ENCODE peak calls at places on chromosomes 13 and 19, in nine cellular contexts. One of them, this sample, is unnamed.

GRCh38 chr19:54096642-54097106 is 3.9 kb downstream of the OSCAR start:
- DNase-seq in tibial nerve: no peak
- DNase-seq in uterus: no peak
- DNase-seq in psoas muscle: no peak
- DNase-seq in mesendoderm: peak; percentile 74
- DNase-seq in H9: peak; percentile 65
- DNase-seq in IMR-90: peak; percentile 17
- DNase-seq in stomach: no peak
- DNase-seq in body of pancreas: no peak
- DNase-seq in this sample: no peak

GRCh38 chr19:6738726-6739389 is 622 bp upstream of the TRIP10 start:
- DNase-seq in tibial nerve: no peak
- DNase-seq in uterus: peak; percentile 64
- DNase-seq in psoas muscle: peak; percentile 65
- DNase-seq in mesendoderm: peak; percentile 98
- DNase-seq in H9: no peak
- DNase-seq in IMR-90: peak; percentile 8
- DNase-seq in stomach: peak; percentile 32
- DNase-seq in body of pancreas: peak; percentile 63
- DNase-seq in this sample: peak; percentile 74

GRCh38 chr19:51799311-51799997 is 4.5 kb downstream of the FPR3 start:
- DNase-seq in tibial nerve: peak; percentile 37
- DNase-seq in uterus: peak; percentile 78
- DNase-seq in psoas muscle: peak; percentile 73
- DNase-seq in mesendoderm: no peak
- DNase-seq in H9: no peak
- DNase-seq in IMR-90: peak; percentile 94
- DNase-seq in stomach: peak; percentile 39
- DNase-seq in body of pancreas: peak; percentile 29
- DNase-seq in this sample: peak; percentile 96

GRCh38 chr13:31927219-31927653 is 104.3 kb upstream of the FRY start:
- DNase-seq in tibial nerve: no peak
- DNase-seq in uterus: no peak
- DNase-seq in psoas muscle: no peak
- DNase-seq in mesendoderm: peak; percentile 34
- DNase-seq in H9: no peak
- DNase-seq in IMR-90: no peak
- DNase-seq in stomach: peak; percentile 40
- DNase-seq in body of pancreas: peak; percentile 40
- DNase-seq in this sample: no peak

GRCh38 chr19:28878862-28879566 is 333.9 kb downstream of the UQCRFS1 start:
- DNase-seq in tibial nerve: peak; percentile 33
- DNase-seq in uterus: peak; percentile 61
- DNase-seq in psoas muscle: peak; percentile 52
- DNase-seq in mesendoderm: peak; percentile 76
- DNase-seq in H9: peak; percentile 70
- DNase-seq in IMR-90: peak; percentile 71
- DNase-seq in stomach: peak; percentile 77
- DNase-seq in body of pancreas: peak; percentile 78
- DNase-seq in this sample: peak; percentile 83

GRCh38 chr13:50401721-50402510 is 386.7 kb downstream of the KCNRG start:
- DNase-seq in tibial nerve: no peak
- DNase-seq in uterus: no peak
- DNase-seq in psoas muscle: no peak
- DNase-seq in mesendoderm: no peak
- DNase-seq in H9: no peak
- DNase-seq in IMR-90: peak; percentile 76
- DNase-seq in stomach: no peak
- DNase-seq in body of pancreas: no peak
- DNase-seq in this sample: no peak

GRCh38 chr13:86601351-86601750 is 802.1 kb upstream of the SLITRK6 start:
- DNase-seq in tibial nerve: no peak
- DNase-seq in uterus: no peak
- DNase-seq in psoas muscle: no peak
- DNase-seq in mesendoderm: no peak
- DNase-seq in H9: no peak
- DNase-seq in IMR-90: peak; percentile 20
- DNase-seq in stomach: no peak
- DNase-seq in body of pancreas: no peak
- DNase-seq in this sample: no peak

GRCh38 chr13:71879129-71879535 is 12.1 kb upstream of the DACH1 start:
- DNase-seq in tibial nerve: no peak
- DNase-seq in uterus: no peak
- DNase-seq in psoas muscle: no peak
- DNase-seq in mesendoderm: peak; percentile 71
- DNase-seq in H9: peak; percentile 36
- DNase-seq in IMR-90: peak; percentile 27
- DNase-seq in stomach: no peak
- DNase-seq in body of pancreas: no peak
- DNase-seq in this sample: no peak

GRCh38 chr19:1115646-1116420 is 12.0 kb downstream of the GPX4 start:
- DNase-seq in tibial nerve: no peak
- DNase-seq in uterus: no peak
- DNase-seq in psoas muscle: no peak
- DNase-seq in mesendoderm: no peak
- DNase-seq in H9: no peak
- DNase-seq in IMR-90: no peak
- DNase-seq in stomach: no peak
- DNase-seq in body of pancreas: no peak
- DNase-seq in this sample: no peak

GRCh38 chr13:77031869-77032268 is 4.9 kb upstream of the FBXL3 start:
- DNase-seq in tibial nerve: no peak
- DNase-seq in uterus: no peak
- DNase-seq in psoas muscle: no peak
- DNase-seq in mesendoderm: no peak
- DNase-seq in H9: no peak
- DNase-seq in IMR-90: no peak
- DNase-seq in stomach: no peak
- DNase-seq in body of pancreas: no peak
- DNase-seq in this sample: no peak

GRCh38 chr19:49975051-49975450 is 14.1 kb upstream of the SIGLEC11 start:
- DNase-seq in tibial nerve: no peak
- DNase-seq in uterus: no peak
- DNase-seq in psoas muscle: no peak
- DNase-seq in mesendoderm: no peak
- DNase-seq in H9: no peak
- DNase-seq in IMR-90: no peak
- DNase-seq in stomach: no peak
- DNase-seq in body of pancreas: no peak
- DNase-seq in this sample: no peak

GRCh38 chr13:41457589-41458186 is 338 bp downstream of the RGCC start:
- DNase-seq in tibial nerve: no peak
- DNase-seq in uterus: no peak
- DNase-seq in psoas muscle: peak; percentile 27
- DNase-seq in mesendoderm: peak; percentile 22
- DNase-seq in H9: no peak
- DNase-seq in IMR-90: no peak
- DNase-seq in stomach: no peak
- DNase-seq in body of pancreas: no peak
- DNase-seq in this sample: no peak

GRCh38 chr19:8302734-8303133 is 5.4 kb downstream of the CD320 start:
- DNase-seq in tibial nerve: peak; percentile 9
- DNase-seq in uterus: no peak
- DNase-seq in psoas muscle: no peak
- DNase-seq in mesendoderm: no peak
- DNase-seq in H9: no peak
- DNase-seq in IMR-90: no peak
- DNase-seq in stomach: peak; percentile 15
- DNase-seq in body of pancreas: no peak
- DNase-seq in this sample: peak; percentile 48

GRCh38 chr19:3426433-3426832 is 53.9 kb downstream of the SMIM24 start:
- DNase-seq in tibial nerve: no peak
- DNase-seq in uterus: no peak
- DNase-seq in psoas muscle: no peak
- DNase-seq in mesendoderm: no peak
- DNase-seq in H9: no peak
- DNase-seq in IMR-90: no peak
- DNase-seq in stomach: no peak
- DNase-seq in body of pancreas: no peak
- DNase-seq in this sample: no peak

GRCh38 chr19:38901683-38902082 is 1.9 kb downstream of the NFKBIB start:
- DNase-seq in tibial nerve: no peak
- DNase-seq in uterus: no peak
- DNase-seq in psoas muscle: no peak
- DNase-seq in mesendoderm: no peak
- DNase-seq in H9: no peak
- DNase-seq in IMR-90: no peak
- DNase-seq in stomach: no peak
- DNase-seq in body of pancreas: no peak
- DNase-seq in this sample: no peak

GRCh38 chr13:80342541-80343371 is 1.8 kb upstream of the SPRY2 start:
- DNase-seq in tibial nerve: peak; percentile 77
- DNase-seq in uterus: peak; percentile 71
- DNase-seq in psoas muscle: peak; percentile 89
- DNase-seq in mesendoderm: peak; percentile 87
- DNase-seq in H9: peak; percentile 86
- DNase-seq in IMR-90: peak; percentile 66
- DNase-seq in stomach: peak; percentile 89
- DNase-seq in body of pancreas: peak; percentile 89
- DNase-seq in this sample: peak; percentile 86

GRCh38 chr19:50000038-50000890 is 24.9 kb downstream of the VRK3 start:
- DNase-seq in tibial nerve: no peak
- DNase-seq in uterus: no peak
- DNase-seq in psoas muscle: no peak
- DNase-seq in mesendoderm: no peak
- DNase-seq in H9: no peak
- DNase-seq in IMR-90: no peak
- DNase-seq in stomach: no peak
- DNase-seq in body of pancreas: no peak
- DNase-seq in this sample: no peak

GRCh38 chr19:9487016-9487415 is 11.4 kb downstream of the ZNF560 start:
- DNase-seq in tibial nerve: no peak
- DNase-seq in uterus: no peak
- DNase-seq in psoas muscle: no peak
- DNase-seq in mesendoderm: no peak
- DNase-seq in H9: no peak
- DNase-seq in IMR-90: no peak
- DNase-seq in stomach: no peak
- DNase-seq in body of pancreas: no peak
- DNase-seq in this sample: no peak

GRCh38 chr13:30074955-30075614 is 224.7 kb upstream of the UBL3 start:
- DNase-seq in tibial nerve: no peak
- DNase-seq in uterus: no peak
- DNase-seq in psoas muscle: no peak
- DNase-seq in mesendoderm: no peak
- DNase-seq in H9: no peak
- DNase-seq in IMR-90: no peak
- DNase-seq in stomach: no peak
- DNase-seq in body of pancreas: no peak
- DNase-seq in this sample: no peak
- H3K4me1 ChIP-seq in tibial nerve: no peaks in the 10 kb centered on the region
- H3K4me1 ChIP-seq in uterus: no peaks in the 10 kb centered on the region
- H3K4me1 ChIP-seq in psoas muscle: no peaks in the 10 kb centered on the region
- H3K4me1 ChIP-seq in mesendoderm: peaks cover 6% of the 10 kb centered on the region
- H3K4me1 ChIP-seq in H9: peaks cover 7% of the 10 kb centered on the region
- H3K4me1 ChIP-seq in IMR-90: no peaks in the 10 kb centered on the region
- H3K4me1 ChIP-seq in stomach: peaks cover under 1% of the 10 kb centered on the region
- H3K4me1 ChIP-seq in body of pancreas: peaks cover 20% of the 10 kb centered on the region
- H3K4me1 ChIP-seq in this sample: no peaks in the 10 kb centered on the region

GRCh38 chr13:75363371-75363770 is 118.6 kb downstream of the TBC1D4 start:
- DNase-seq in tibial nerve: no peak
- DNase-seq in uterus: no peak
- DNase-seq in psoas muscle: no peak
- DNase-seq in mesendoderm: no peak
- DNase-seq in H9: no peak
- DNase-seq in IMR-90: no peak
- DNase-seq in stomach: no peak
- DNase-seq in body of pancreas: no peak
- DNase-seq in this sample: no peak
- H3K4me1 ChIP-seq in tibial nerve: no peaks in the 10 kb centered on the region
- H3K4me1 ChIP-seq in uterus: no peaks in the 10 kb centered on the region
- H3K4me1 ChIP-seq in psoas muscle: peaks cover 62% of the 10 kb centered on the region
- H3K4me1 ChIP-seq in mesendoderm: peaks cover 2% of the 10 kb centered on the region
- H3K4me1 ChIP-seq in H9: no peaks in the 10 kb centered on the region
- H3K4me1 ChIP-seq in IMR-90: peaks cover 11% of the 10 kb centered on the region
- H3K4me1 ChIP-seq in stomach: peaks cover 9% of the 10 kb centered on the region
- H3K4me1 ChIP-seq in body of pancreas: peaks cover 16% of the 10 kb centered on the region
- H3K4me1 ChIP-seq in this sample: peaks cover 26% of the 10 kb centered on the region

DNA sequence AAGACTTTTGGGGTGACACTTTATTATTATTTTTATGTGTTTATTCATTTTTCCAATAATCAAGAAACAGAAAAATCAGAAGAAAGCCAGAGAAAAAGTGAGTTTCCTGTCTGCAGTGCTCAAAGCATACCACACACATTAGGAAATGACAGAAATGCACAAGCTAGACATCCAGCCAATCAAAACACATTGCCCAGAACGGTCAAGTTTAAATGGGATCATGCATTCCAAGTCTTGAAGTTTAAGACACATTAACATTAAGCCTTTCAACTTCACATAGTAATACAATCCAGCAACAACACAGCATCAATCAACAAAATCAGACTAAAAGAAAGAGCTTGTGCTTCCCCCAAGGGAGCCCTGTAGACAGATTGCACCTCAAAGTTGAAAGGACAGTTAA is 28.7 kb upstream of the MEDAG start:
- DNase-seq in tibial nerve: no peak
- DNase-seq in uterus: no peak
- DNase-seq in psoas muscle: no peak
- DNase-seq in mesendoderm: no peak
- DNase-seq in H9: no peak
- DNase-seq in IMR-90: peak; percentile 82
- DNase-seq in stomach: no peak
- DNase-seq in body of pancreas: no peak
- DNase-seq in this sample: no peak
- H3K4me1 ChIP-seq in tibial nerve: no peaks in the 10 kb centered on the region
- H3K4me1 ChIP-seq in uterus: peaks cover 10% of the 10 kb centered on the region
- H3K4me1 ChIP-seq in psoas muscle: peaks cover 10% of the 10 kb centered on the region
- H3K4me1 ChIP-seq in mesendoderm: peaks cover 6% of the 10 kb centered on the region
- H3K4me1 ChIP-seq in H9: no peaks in the 10 kb centered on the region
- H3K4me1 ChIP-seq in IMR-90: peaks cover 38% of the 10 kb centered on the region
- H3K4me1 ChIP-seq in stomach: peaks cover 9% of the 10 kb centered on the region
- H3K4me1 ChIP-seq in body of pancreas: peaks cover 9% of the 10 kb centered on the region
- H3K4me1 ChIP-seq in this sample: peaks cover 37% of the 10 kb centered on the region

DNA sequence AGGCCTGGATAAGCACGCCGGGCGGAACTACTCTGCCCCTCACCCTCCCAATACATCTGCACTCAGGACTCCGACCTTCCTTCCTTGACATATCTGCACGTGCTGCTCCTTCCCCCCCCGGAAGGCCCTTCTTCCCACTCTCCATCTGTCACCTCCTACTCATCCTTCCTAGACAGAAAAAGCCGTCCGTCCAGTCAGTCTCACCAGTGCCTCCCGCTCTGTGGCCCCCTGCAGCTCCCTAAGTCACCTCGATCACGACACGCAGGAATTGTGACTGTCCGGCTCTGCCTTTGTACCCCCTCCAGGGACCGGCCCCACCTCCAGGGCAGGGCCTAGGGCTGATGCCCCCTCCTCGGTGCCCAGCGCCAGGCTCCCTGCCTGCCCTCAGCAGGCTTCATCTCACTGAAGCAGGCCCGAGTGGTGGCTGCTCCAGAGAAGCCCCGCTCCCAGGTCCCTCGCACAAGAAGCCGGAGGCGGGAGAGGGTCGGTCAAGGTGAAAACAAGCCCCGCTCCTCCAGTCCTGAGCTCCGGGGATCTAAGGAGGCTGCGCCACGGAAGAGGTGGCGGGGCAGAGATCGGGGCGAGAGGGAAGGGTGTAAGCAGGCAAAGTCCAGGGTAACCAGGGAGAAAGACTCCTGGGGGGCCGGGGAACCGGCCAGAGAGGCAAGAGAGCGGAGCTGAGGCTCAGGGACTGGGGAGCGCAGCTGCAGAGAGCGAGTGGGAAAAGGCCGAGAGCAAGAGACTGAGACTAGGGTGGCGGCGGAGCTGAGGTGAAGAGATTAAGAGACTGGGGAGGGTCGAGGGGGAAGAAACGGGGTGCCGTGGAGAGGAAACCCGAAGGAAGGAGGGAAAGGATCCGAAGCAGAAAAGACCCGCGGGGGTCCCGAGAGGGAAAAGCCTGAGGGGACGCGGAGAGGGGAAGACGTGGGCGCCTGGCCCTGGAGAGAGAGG is 1.1 kb downstream of the PPP6R1 start:
- DNase-seq in tibial nerve: no peak
- DNase-seq in uterus: no peak
- DNase-seq in psoas muscle: no peak
- DNase-seq in mesendoderm: peak; percentile 40
- DNase-seq in H9: no peak
- DNase-seq in IMR-90: peak; percentile 32
- DNase-seq in stomach: no peak
- DNase-seq in body of pancreas: peak; percentile 23
- DNase-seq in this sample: peak; percentile 40
- H3K4me1 ChIP-seq in tibial nerve: no peaks in the 10 kb centered on the region
- H3K4me1 ChIP-seq in uterus: peaks cover 5% of the 10 kb centered on the region
- H3K4me1 ChIP-seq in psoas muscle: peaks cover 56% of the 10 kb centered on the region
- H3K4me1 ChIP-seq in mesendoderm: peaks cover 7% of the 10 kb centered on the region
- H3K4me1 ChIP-seq in H9: peaks cover 12% of the 10 kb centered on the region
- H3K4me1 ChIP-seq in IMR-90: peaks cover 16% of the 10 kb centered on the region
- H3K4me1 ChIP-seq in stomach: peaks cover 49% of the 10 kb centered on the region
- H3K4me1 ChIP-seq in body of pancreas: peaks cover 44% of the 10 kb centered on the region
- H3K4me1 ChIP-seq in this sample: peaks cover 38% of the 10 kb centered on the region

This sample was measured in adrenal gland.